ENCODE peak calls at places on chromosome 2, in five cellular contexts. D is Panc1; Q is pancreas; R is CD8-positive, alpha-beta memory T cell; X is gastrocnemius medialis. H is an unnamed sample.

GRCh38 chr2:175203621-175204496 is 22.3 kb upstream of the ATP5MC3 start:
- DNase-seq in X (peak; percentile 2), D (no peak), R (peak; percentile 52), Q (peak; percentile 52), H (no peak)

GRCh38 chr2:77087987-77088414 is 434.2 kb downstream of the LRRTM4 start:
- DNase-seq in Q (no peak), R (no peak), X (no peak), D (no peak), H (no peak)

GRCh38 chr2:102258386-102259074 is 52.8 kb upstream of the IL1RL1 start:
- DNase-seq in D (peak; percentile 74), Q (no peak), X (no peak), R (no peak), H (no peak)

GRCh38 chr2:46589381-46589780 is 110.0 kb downstream of the TMEM247 start:
- DNase-seq in X (no peak), D (no peak), Q (no peak), R (no peak), H (no peak)

GRCh38 chr2:18319987-18320386 is 240.5 kb downstream of the RDH14 start:
- DNase-seq in Q (no peak), D (no peak), X (no peak), R (no peak), H (no peak)

GRCh38 chr2:236600892-236601291 is 31.3 kb downstream of the ACKR3 start:
- DNase-seq in Q (no peak), D (no peak), R (no peak), X (no peak), H (no peak)

GRCh38 chr2:181312515-181312927 is 144.7 kb upstream of the ITGA4 start:
- DNase-seq in Q (no peak), R (peak; percentile 56), D (no peak), X (no peak), H (no peak)

GRCh38 chr2:75238670-75239330 is 39.5 kb upstream of the TACR1 start:
- DNase-seq in Q (no peak), D (peak; percentile 50), R (no peak), X (no peak), H (no peak)

GRCh38 chr2:121375621-121376159 is 90.7 kb upstream of the TFCP2L1 start:
- DNase-seq in D (no peak), Q (no peak), R (no peak), X (no peak), H (no peak)

GRCh38 chr2:149466635-149467034 is 120.9 kb downstream of the MMADHC start:
- DNase-seq in Q (no peak), R (no peak), X (no peak), D (no peak), H (no peak)

DNA sequence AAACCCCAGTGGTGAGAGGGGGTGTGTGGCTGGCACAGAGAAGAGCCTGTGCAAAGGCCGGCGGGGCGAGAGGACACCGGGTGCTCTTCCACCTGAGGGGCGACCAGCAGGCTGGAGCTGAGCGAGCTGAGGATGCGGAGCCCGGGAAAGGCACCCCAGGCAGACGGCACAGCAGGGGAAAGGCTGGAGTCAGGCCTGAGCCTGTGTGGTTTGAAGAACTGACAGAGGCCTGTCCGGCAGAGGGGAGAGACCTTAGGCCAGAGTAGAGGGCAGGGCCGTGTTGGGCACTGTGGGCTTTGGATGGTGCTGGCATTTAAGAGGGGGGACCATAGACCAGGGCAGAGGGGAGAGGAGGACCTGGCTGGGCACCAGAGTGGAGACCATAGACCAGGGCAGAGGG is 149.8 kb downstream of the RTP5 start:
- DNase-seq in D (no peak), Q (no peak), X (no peak), R (no peak), H (no peak)
- H3K27me3 ChIP-seq in D (peaks cover 5% of the 10 kb centered on the region), Q (no peaks in the 10 kb centered on the region), X (peaks cover 7% of the 10 kb centered on the region), R (no peaks in the 10 kb centered on the region), H (no peaks in the 10 kb centered on the region)

DNA sequence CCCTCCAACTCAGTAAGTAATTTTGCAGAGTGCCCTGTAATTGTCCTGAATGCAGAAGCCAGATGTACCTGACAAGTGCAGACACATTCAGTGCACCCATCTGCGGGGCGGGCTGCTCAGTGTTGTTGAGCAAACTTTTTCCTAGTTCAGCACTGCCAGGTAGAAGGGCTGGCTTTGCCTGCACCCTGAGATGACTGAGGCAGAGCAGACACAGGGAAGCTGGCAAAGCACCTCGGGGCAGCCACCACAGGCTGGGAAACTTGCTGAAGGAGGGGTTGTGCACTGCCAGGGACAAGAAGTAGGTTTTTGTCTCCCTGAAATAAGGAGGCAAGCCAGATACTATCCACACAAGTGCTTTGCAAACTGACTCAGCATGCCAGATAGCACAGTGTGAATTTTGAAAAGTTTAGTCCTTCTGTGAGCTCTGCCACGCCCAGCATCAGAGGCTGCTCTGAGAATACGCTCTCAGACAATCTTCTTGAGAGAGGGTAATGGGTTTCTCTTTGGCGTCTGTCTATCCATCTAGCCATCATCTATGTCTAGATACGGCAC is 62.3 kb downstream of the SOWAHC start:
- DNase-seq in X (no peak), D (no peak), Q (no peak), R (no peak), H (no peak)
- H3K4me1 ChIP-seq in X (no peaks in the 10 kb centered on the region), D (peaks cover 4% of the 10 kb centered on the region), Q (peaks cover 8% of the 10 kb centered on the region), R (no peaks in the 10 kb centered on the region), H (peaks cover 9% of the 10 kb centered on the region)

DNA sequence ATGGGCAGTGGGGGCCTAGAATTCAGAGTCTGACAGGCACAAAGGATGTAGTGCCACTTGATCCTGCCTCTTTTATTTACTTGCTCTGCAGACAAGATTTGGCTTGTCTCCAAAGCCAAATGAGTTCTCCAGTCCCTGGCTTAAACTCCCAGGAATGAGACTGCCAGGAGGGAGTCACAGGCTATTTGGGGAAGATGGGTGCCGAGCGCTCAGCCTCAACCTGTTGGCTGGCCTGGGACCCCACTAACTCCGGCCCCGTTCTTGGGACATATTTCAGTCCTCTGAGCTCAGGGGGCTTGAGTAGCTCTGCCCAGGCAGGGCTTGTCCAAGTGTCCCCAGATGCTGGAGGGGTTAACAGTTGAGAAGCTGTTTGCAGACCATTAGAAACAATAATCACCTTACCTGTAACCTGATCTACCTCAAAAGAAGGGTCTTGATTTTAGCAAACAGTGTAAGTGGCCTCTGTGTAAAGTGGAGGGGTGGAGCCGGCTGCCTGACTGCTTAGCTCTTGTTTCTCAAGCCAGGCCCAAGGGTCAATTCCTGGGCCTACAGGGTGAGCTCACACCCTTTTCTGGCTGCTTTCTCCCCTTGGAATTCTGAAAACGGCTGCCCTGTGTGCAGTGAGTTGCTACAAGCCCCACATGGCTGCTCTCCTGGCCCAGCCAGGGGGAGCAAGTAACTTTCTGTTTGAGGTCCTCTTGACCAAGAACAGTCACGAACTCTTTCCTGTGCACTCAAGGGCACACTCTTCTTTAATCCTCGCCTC is 27.1 kb upstream of the FZD5 start:
- DNase-seq in Q (no peak), D (no peak), X (no peak), R (no peak), H (no peak)
- H3K27ac ChIP-seq in Q (no peak overlapping the region), D (no peak overlapping the region), X (no peak overlapping the region), R (no peak overlapping the region), H (no peak overlapping the region)

DNA sequence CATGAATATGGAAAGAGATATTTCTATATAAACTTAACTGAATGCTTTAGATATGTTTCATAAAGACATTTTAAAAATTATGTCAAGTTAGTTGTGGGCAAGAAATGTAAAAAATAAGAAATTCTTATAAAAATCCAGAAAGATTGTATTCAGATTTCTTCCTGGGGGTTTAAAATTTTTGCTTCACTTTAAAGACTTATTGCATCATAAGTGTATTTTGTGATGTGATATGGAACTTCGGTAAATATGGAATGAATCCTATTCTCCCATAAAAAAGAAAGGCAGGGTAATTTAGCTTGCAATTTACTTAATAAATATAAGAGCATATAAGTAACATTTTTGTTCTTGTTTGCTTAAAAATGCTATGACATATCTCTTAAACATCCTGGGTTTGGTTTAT is 104.8 kb upstream of the CWC22 start:
- DNase-seq in X (no peak), R (no peak), Q (no peak), D (no peak), H (no peak)
- H3K27me3 ChIP-seq in X (no peaks in the 10 kb centered on the region), R (no peaks in the 10 kb centered on the region), Q (no peaks in the 10 kb centered on the region), D (no peaks in the 10 kb centered on the region), H (no peaks in the 10 kb centered on the region)

GRCh38 chr2:224143521-224143920 is 104.4 kb upstream of the SERPINE2 start:
- DNase-seq in R (no peak), X (no peak), Q (no peak), D (no peak), H (no peak)

GRCh38 chr2:224147174-224147573 is 108.1 kb upstream of the SERPINE2 start:
- DNase-seq in X (no peak), Q (no peak), R (no peak), D (no peak), H (no peak)

GRCh38 chr2:224142397-224143312 is 103.6 kb upstream of the SERPINE2 start:
- DNase-seq in R (no peak), D (no peak), Q (no peak), X (no peak), H (no peak)

GRCh38 chr2:224145751-224146355 is 106.8 kb upstream of the SERPINE2 start:
- DNase-seq in R (no peak), X (no peak), D (no peak), Q (no peak), H (peak; percentile 32)

DNA sequence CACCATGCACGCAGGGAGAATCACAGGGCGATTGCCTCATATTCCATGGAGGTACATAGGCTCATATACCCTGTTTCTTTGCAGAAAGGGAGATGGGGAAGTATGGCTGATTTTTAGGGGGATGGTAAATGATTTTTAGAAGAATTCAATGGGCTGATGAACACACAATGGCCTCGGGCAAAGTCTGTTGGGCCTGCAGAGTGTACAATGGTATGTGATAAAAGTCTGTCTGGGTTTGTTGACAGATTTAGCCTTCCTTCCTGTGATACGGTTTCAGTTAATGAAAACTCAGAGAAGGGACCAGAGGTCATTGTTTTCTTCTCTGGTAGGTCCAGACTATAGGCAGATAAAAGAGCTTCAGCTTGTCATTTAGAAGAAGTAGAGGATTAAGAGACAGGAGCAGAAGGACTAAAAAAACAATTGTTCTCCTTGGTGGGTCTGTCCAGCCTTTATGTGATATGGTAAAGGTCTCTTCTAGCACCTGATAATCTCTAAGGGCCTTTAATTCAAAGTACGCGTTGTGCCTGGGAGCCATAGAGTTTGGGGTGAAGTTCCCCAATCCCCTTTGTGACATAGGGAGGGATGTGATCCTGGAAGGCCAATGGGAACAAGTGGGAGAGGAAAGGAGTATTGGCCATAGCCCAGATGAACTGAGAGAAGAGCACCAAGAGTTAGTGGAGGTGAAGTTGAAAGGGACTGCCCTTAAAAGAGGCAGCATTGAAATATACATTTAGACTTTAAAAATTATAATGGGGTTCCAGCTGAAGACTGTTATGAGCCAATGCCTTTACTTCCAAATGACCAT is 107.5 kb upstream of the SERPINE2 start:
- DNase-seq in X (no peak), D (no peak), Q (no peak), R (no peak), H (no peak)
- H3K4me1 ChIP-seq in X (no peaks in the 10 kb centered on the region), D (no peaks in the 10 kb centered on the region), Q (no peaks in the 10 kb centered on the region), R (no peaks in the 10 kb centered on the region), H (no peaks in the 10 kb centered on the region)

H was measured in tibial artery.